ENCODE peak calls at places on chromosomes 7 and 10, in eight cellular contexts. L is heart right ventricle, O is body of pancreas, P is endothelial cell of umbilical vein, F is OCI-LY7, Y is DND-41, B is psoas muscle, G is transverse colon. H is an unnamed sample. For H3K4me1, the result is how much of the 10 kb centered on the place peaks cover.

GRCh38 chr10:122740640-122741039 is 41.0 kb upstream of the C10orf120 start:
- DNase-seq in L (no peak), O (no peak), P (no peak), F (no peak), Y (no peak), B (no peak), G (no peak), H (no peak)

GRCh38 chr7:66183700-66184099 is 21.4 kb upstream of the TPST1 start:
- DNase-seq in L (no peak), O (no peak), P (no peak), F (no peak), Y (no peak), B (no peak), G (no peak), H (no peak)

GRCh38 chr10:45235823-45236222 is 79.6 kb downstream of the OR13A1 start:
- DNase-seq in L (no peak), O (no peak), P (peak), F (no peak), Y (no peak), B (no peak), G (no peak), H (no peak)

GRCh38 chr10:133142523-133143199 is 17.4 kb upstream of the KNDC1 start:
- DNase-seq in L (no peak), O (no peak), P (no peak), F (no peak), Y (no peak), B (no peak), G (no peak), H (peak)

GRCh38 chr10:6074489-6075301 is 12.5 kb upstream of the IL2RA start:
- DNase-seq in L (no peak), O (no peak), P (no peak), F (no peak), Y (no peak), B (no peak), G (no peak), H (peak)

GRCh38 chr10:71725998-71726672 is 6.6 kb upstream of the C10orf105 start:
- DNase-seq in L (no peak), O (no peak), P (peak), F (peak), Y (peak), B (no peak), G (peak), H (no peak)

GRCh38 chr7:100649826-100650565 is 6.3 kb downstream of the ACTL6B start:
- DNase-seq in L (no peak), O (no peak), P (no peak), F (no peak), Y (no peak), B (no peak), G (no peak), H (no peak)

GRCh38 chr10:30007406-30007805 is 52.0 kb downstream of the JCAD start:
- DNase-seq in L (no peak), O (no peak), P (peak), F (no peak), Y (no peak), B (no peak), G (no peak), H (no peak)

GRCh38 chr7:84176716-84177115 is 17.9 kb downstream of the SEMA3A start:
- DNase-seq in L (no peak), O (no peak), P (no peak), F (no peak), Y (no peak), B (no peak), G (no peak), H (no peak)

GRCh38 chr7:29310625-29311024 is 116.0 kb downstream of the CHN2 start:
- DNase-seq in L (no peak), O (no peak), P (no peak), F (no peak), Y (no peak), B (no peak), G (no peak), H (no peak)

GRCh38 chr10:78656397-78656796 is 412.4 kb upstream of the ZMIZ1 start:
- DNase-seq in L (no peak), O (no peak), P (no peak), F (no peak), Y (no peak), B (no peak), G (no peak), H (no peak)

GRCh38 chr10:13654118-13654830 is 67.5 kb downstream of the PRPF18 start:
- DNase-seq in L (no peak), O (no peak), P (no peak), F (no peak), Y (no peak), B (no peak), G (no peak), H (no peak)

GRCh38 chr10:13658256-13658655 is 71.5 kb downstream of the PRPF18 start:
- DNase-seq in L (no peak), O (no peak), P (no peak), F (no peak), Y (no peak), B (no peak), G (no peak), H (no peak)

GRCh38 chr10:13657184-13657680 is 70.5 kb downstream of the PRPF18 start:
- DNase-seq in L (no peak), O (no peak), P (no peak), F (no peak), Y (no peak), B (no peak), G (no peak), H (no peak)

GRCh38 chr10:13654846-13655245 is 68.1 kb downstream of the PRPF18 start:
- DNase-seq in L (no peak), O (no peak), P (no peak), F (no peak), Y (no peak), B (no peak), G (no peak), H (no peak)

DNA sequence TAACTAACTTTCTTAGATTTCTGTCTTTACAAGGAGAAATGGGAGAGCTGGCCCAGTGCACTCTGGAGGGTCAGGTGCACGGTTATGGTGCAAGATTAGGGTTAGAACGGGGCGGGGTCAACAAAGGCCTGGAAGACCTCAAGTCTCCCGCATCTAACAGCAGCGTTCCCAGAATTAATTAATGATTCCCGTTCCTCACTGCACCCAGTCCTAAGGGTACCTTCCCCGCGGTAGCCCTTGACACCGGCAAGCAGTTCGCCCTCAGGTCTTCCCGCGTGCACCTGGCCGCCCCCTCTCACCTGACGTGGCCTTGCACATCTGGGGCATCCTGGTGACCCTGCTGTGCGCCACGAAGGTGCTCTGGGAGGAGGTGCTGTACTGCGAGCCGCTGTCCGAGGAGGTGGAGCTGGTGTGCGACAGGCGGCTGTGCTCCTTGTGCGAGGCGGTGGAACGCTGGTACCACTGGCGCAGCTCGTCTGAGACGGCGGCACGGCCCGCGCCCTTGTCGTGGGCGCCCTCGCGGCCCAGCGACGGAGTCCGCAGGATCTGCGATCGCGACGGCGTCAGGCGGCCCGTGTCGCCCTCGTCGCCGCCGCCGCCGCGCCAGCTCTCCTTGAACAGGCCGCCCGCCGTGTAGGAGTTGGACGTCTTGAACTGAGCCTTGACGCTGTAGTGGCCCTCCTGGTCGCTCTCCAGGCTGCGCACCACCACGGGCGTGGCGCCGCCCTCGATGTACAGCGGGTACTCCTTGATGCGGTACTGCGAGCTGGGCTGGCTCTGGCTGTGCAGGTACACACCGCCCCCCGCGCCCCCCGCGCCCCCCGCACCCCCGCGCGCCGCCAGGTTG is 69.8 kb downstream of the PRPF18 start:
- DNase-seq in L (no peak), O (no peak), P (no peak), F (no peak), Y (no peak), B (no peak), G (no peak), H (no peak)
- H3K4me1 ChIP-seq in L (under half), O (under half), P (under half), F (under half), Y (under half), B (under half), G (under half), H (under half)

GRCh38 chr10:3780056-3780765 is 4.8 kb downstream of the KLF6 start:
- DNase-seq in L (no peak), O (no peak), P (peak), F (no peak), Y (no peak), B (peak), G (no peak), H (peak)

GRCh38 chr10:3782099-3782455 is 2.9 kb downstream of the KLF6 start:
- DNase-seq in L (no peak), O (no peak), P (no peak), F (no peak), Y (peak), B (no peak), G (no peak), H (no peak)

GRCh38 chr10:3781458-3782098 is 3.4 kb downstream of the KLF6 start:
- DNase-seq in L (peak), O (peak), P (peak), F (peak), Y (peak), B (peak), G (peak), H (peak)

GRCh38 chr10:3779146-3779707 is 5.8 kb downstream of the KLF6 start:
- DNase-seq in L (no peak), O (no peak), P (peak), F (no peak), Y (no peak), B (no peak), G (peak), H (no peak)

DNA sequence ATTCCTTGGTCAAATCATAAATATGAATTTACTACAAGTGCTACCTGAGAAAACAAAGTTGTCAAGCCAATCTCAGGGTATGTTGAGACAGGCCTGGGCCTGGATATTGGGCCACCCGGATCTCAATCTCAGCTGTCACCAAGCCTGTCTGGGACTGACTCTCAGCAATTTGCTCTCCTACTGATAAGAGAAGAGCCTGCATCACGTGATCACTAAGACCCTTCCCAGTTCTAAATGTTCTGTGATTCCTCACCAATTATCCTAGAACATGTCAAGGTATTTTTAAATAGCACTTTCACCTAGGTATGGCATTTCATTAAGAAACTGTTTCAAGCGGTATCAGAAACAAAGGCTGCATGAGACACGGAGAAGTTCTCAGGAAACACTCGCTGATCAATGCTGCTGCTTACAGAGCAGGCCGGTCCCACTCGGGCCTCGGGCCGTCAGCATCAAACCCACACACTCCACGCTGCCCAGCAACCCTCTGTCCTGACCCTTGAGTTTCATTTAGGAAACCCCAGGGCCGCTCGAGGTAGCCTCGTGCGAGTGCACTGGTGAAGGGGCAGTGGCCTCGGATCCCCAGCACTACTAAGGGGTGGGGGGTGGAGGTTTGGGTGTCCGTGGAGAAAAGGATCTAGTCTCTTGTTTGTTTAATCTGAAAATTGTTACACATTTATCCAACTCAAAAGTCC is 4.1 kb downstream of the KLF6 start:
- DNase-seq in L (no peak), O (no peak), P (peak), F (no peak), Y (no peak), B (no peak), G (no peak), H (no peak)
- H3K4me3 ChIP-seq in L (peak), O (no peak), P (peak), F (no peak), Y (peak), B (peak), G (peak), H (peak)

GRCh38 chr10:3548702-3549101 is 236.3 kb downstream of the KLF6 start:
- DNase-seq in L (no peak), O (no peak), P (peak), F (no peak), Y (no peak), B (no peak), G (no peak), H (no peak)

GRCh38 chr10:3551761-3552160 is 233.2 kb downstream of the KLF6 start:
- DNase-seq in L (no peak), O (no peak), P (no peak), F (no peak), Y (no peak), B (no peak), G (no peak), H (no peak)

GRCh38 chr10:3549118-3549517 is 235.9 kb downstream of the KLF6 start:
- DNase-seq in L (no peak), O (no peak), P (no peak), F (peak), Y (no peak), B (no peak), G (no peak), H (no peak)

GRCh38 chr10:3552281-3552680 is 232.7 kb downstream of the KLF6 start:
- DNase-seq in L (no peak), O (no peak), P (no peak), F (no peak), Y (no peak), B (no peak), G (no peak), H (no peak)

GRCh38 chr10:3554121-3554522 is 230.9 kb downstream of the KLF6 start:
- DNase-seq in L (no peak), O (no peak), P (no peak), F (no peak), Y (peak), B (no peak), G (no peak), H (no peak)
- H3K4me1 ChIP-seq in L (under half), O (under half), P (under half), F (under half), Y (under half), B (under half), G (under half), H (under half)

GRCh38 chr10:48302515-48303476 is 3.7 kb upstream of the MAPK8 start:
- DNase-seq in L (no peak), O (no peak), P (no peak), F (no peak), Y (no peak), B (no peak), G (no peak), H (no peak)
- H3K4me3 ChIP-seq in L (no peak), O (no peak), P (no peak), F (no peak), Y (no peak), B (no peak), G (no peak), H (no peak)

DNA sequence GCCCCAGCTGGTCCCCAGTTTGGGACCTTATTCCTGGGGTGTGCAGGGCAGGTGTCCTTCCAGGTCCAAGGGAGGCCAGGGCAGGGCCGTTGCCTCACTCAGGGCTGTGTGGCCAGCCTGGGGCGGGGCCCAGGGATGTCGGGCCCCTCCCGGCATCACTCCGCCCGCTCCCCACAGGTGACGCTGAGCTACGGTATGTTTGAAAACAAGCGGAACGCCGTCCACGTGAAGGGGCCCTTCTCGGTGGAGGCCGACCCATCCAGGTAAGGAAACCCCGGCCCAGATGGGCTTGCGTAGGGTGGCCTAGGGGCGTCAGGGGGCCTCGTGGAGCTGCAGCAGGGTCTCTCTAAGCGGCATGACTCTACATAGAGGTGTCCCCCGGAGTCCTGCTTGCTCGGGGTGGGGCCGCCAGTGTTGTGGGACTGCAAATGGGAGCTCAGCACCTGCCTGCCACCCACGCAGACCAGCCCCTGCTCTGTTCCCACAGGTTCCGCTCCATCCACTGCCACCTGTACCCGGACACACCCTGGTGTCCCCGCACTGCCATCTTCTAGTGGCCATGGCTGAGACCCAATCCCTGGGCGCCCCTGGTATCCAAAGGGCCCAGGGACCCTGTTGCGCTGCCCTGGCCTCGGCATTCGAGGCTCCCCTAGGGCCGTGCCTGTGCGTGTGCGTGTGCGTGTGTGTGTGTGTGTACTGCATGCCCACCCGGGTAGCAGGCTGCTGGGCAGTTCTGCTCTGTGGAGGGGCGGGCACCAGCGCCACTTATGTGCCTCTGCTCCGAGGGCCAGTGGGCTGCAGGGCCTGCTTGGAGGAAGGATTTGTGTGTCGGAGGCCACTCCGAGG is 7.3 kb downstream of the LFNG start:
- DNase-seq in L (no peak), O (no peak), P (no peak), F (no peak), Y (no peak), B (peak), G (peak), H (no peak)
- H3K4me1 ChIP-seq in L (half or more), O (half or more), P (half or more), F (under half), Y (under half), B (under half), G (half or more), H (under half)

DNA sequence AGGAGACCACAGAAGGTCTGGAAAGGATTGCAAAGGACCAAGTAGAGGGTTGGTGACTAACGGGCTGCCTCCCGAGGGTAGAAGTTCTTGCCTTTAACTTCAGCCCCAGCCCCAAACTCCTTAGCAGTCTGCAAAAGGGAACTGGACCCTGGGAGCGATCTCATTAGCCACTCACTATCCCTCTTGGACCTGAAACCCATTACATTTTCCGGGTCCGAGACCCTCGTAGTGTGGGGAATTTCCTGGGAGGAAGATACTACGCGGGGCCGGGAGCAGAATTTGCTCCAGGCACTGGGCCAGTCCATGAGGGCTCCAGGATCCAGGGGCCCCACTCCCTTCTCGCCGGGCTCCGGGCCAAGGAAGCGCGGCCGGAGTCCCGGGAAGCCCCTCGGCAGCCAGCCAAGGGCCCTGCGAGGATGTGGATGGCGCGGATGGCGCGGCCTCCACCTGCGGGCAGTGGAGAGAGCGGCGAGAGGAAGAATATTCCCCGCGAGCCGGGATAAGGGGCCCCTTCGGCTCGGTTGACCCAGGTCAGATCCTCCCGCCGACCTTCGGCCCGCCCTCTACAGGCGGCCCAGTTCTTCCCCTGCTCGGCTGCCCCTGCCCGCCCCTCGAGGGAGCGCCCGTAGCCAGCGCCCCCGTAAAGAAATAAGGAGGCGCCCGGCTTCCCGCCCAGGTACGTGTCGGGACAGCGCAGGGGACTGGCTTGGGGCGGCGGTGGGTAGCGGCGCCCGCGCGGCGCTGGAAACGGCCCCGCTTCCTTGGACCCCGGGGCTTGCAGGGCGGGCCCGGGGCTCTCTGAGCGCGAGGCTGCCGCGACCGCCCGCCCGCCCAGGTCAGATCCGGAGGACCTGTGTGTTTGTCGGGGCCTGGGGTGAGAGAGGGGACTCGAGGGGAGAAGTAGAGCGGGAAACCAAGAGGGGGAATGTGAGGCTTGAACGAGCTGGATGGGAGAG is at the start of gene MYO3A:
- DNase-seq in L (no peak), O (peak), P (no peak), F (no peak), Y (no peak), B (no peak), G (no peak), H (peak)
- H3K4me3 ChIP-seq in L (no peak), O (peak), P (no peak), F (no peak), Y (no peak), B (peak), G (no peak), H (peak)

DNA sequence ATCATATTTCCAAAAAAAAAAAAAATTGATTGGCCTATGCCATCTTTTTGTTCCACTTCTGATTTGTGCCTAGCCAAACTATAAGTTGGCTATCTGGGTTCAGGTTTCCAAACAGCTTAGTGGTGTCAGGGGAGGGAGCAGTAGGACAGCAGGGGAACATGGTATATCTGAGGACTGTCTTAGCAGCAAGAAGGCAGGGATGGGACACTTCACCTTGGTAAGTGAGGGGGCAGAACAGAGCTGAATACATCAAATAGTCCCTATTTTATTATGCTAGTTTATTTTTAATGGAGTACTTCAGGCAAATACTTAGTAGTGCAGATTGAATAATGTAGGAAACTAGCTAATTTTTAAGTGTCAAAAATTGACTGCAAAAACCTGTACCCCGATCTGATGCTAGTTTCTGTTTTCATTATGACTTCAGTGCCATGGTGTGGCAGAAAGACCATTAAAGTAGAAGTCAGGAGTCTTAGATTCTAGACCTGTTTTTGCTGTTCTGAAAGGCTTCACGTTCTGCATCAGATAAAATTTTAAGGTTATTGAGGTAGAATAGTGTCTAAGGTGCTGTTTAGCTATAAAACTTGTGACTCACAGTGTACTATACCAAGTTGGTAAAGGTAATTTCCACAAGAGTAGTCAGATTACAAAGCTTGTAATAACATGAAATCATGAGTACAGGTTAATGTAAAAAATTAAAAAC is 38.4 kb downstream of the ZNRF2 start:
- DNase-seq in L (no peak), O (no peak), P (no peak), F (peak), Y (no peak), B (no peak), G (no peak), H (no peak)
- H3K4me1 ChIP-seq in L (under half), O (under half), P (under half), F (under half), Y (under half), B (under half), G (under half), H (under half)

H was measured in tibial artery.